ENCODE peak calls at places on chromosomes 1 and 21, in eight cellular contexts. L, R, I, X, J, W, S and E are unnamed samples.

GRCh38 chr1:235990376-235990795 is 74.5 kb downstream of the NID1 start:
- DNase-seq in L (no peak), R (no peak), I (no peak), X (no peak), J (no peak), W (no peak), S (peak; percentile 97), E (peak; percentile 77)

GRCh38 chr1:80417651-80418050 is 1383.1 kb upstream of the ADGRL2 start:
- DNase-seq in L (no peak), R (no peak), I (no peak), X (no peak), J (no peak), W (no peak), S (peak; percentile 66), E (peak; percentile 23)

GRCh38 chr1:79842811-79843210 is 836.3 kb upstream of the ADGRL4 start:
- DNase-seq in L (no peak), R (no peak), I (no peak), X (no peak), J (no peak), W (no peak), S (no peak), E (no peak)

GRCh38 chr1:71128060-71128459 is 47.2 kb upstream of the ZRANB2 start:
- DNase-seq in L (no peak), R (no peak), I (no peak), X (no peak), J (no peak), W (no peak), S (no peak), E (no peak)

GRCh38 chr1:44655609-44656008 is 18.7 kb downstream of the TMEM53 start:
- DNase-seq in L (peak; percentile 22), R (peak; percentile 58), I (no peak), X (no peak), J (no peak), W (no peak), S (peak; percentile 32), E (no peak)

GRCh38 chr1:53639251-53639721 is 99.7 kb downstream of the GLIS1 start:
- DNase-seq in L (no peak), R (no peak), I (no peak), X (no peak), J (no peak), W (peak; percentile 22), S (no peak), E (no peak)

GRCh38 chr1:19381261-19381660 is 69.1 kb downstream of the SLC66A1 start:
- DNase-seq in L (no peak), R (no peak), I (no peak), X (no peak), J (no peak), W (no peak), S (no peak), E (no peak)

GRCh38 chr1:22332166-22332717 is 119.4 kb upstream of the ZBTB40 start:
- DNase-seq in L (no peak), R (no peak), I (no peak), X (no peak), J (no peak), W (no peak), S (no peak), E (no peak)

GRCh38 chr1:202107321-202107761 is 15.4 kb upstream of the GPR37L1 start:
- DNase-seq in L (peak; percentile 55), R (no peak), I (no peak), X (peak; percentile 79), J (no peak), W (peak; percentile 87), S (no peak), E (no peak)

GRCh38 chr1:213905315-213905714 is 82.5 kb upstream of the PROX1 start:
- DNase-seq in L (no peak), R (no peak), I (no peak), X (peak; percentile 34), J (no peak), W (no peak), S (no peak), E (no peak)

GRCh38 chr21:42631142-42631541 is 22.3 kb upstream of the PDE9A start:
- DNase-seq in L (no peak), R (no peak), I (no peak), X (no peak), J (no peak), W (no peak), S (no peak), E (no peak)

GRCh38 chr1:212482352-212483153 is 49.8 kb downstream of the NENF start:
- DNase-seq in L (peak; percentile 84), R (no peak), I (no peak), X (no peak), J (no peak), W (no peak), S (no peak), E (no peak)

GRCh38 chr21:15631342-15631741 is 98.4 kb upstream of the USP25 start:
- DNase-seq in L (peak; percentile 24), R (no peak), I (no peak), X (no peak), J (no peak), W (no peak), S (peak; percentile 80), E (peak; percentile 26)

GRCh38 chr1:230855886-230856285 is 12.4 kb downstream of the C1orf198 start:
- DNase-seq in L (no peak), R (no peak), I (no peak), X (no peak), J (no peak), W (no peak), S (no peak), E (no peak)

GRCh38 chr1:180208264-180208663 is 21.8 kb upstream of the LHX4 start:
- DNase-seq in L (no peak), R (peak; percentile 44), I (no peak), X (no peak), J (no peak), W (no peak), S (no peak), E (no peak)

GRCh38 chr1:42937141-42937696 is 21.4 kb downstream of the SLC2A1 start:
- DNase-seq in L (peak; percentile 87), R (peak; percentile 81), I (no peak), X (no peak), J (peak; percentile 56), W (no peak), S (peak; percentile 64), E (no peak)

GRCh38 chr1:246262281-246262680 is 244.8 kb downstream of the SMYD3 start:
- DNase-seq in L (no peak), R (no peak), I (no peak), X (no peak), J (no peak), W (no peak), S (no peak), E (no peak)

GRCh38 chr1:215529571-215529970 is 37.5 kb upstream of the KCTD3 start:
- DNase-seq in L (no peak), R (no peak), I (no peak), X (no peak), J (no peak), W (no peak), S (no peak), E (no peak)

GRCh38 chr1:224051086-224051406 is 62.9 kb upstream of the FBXO28 start:
- DNase-seq in L (no peak), R (no peak), I (no peak), X (no peak), J (no peak), W (no peak), S (no peak), E (no peak)

GRCh38 chr1:218674280-218674773 is 329.2 kb downstream of the TGFB2 start:
- DNase-seq in L (peak; percentile 93), R (peak; percentile 11), I (no peak), X (peak; percentile 12), J (peak; percentile 14), W (no peak), S (peak; percentile 90), E (peak; percentile 64)

GRCh38 chr1:160637821-160638539 is 8.9 kb downstream of the SLAMF1 start:
- DNase-seq in L (no peak), R (no peak), I (no peak), X (no peak), J (no peak), W (no peak), S (peak; percentile 43), E (no peak)

GRCh38 chr1:13643017-13643416 is 57.0 kb upstream of the PRDM2 start:
- DNase-seq in L (no peak), R (no peak), I (no peak), X (no peak), J (no peak), W (no peak), S (no peak), E (no peak)
- H3K4me3 ChIP-seq in L (no peak overlapping the region), R (no peak overlapping the region), I (no peak overlapping the region), X (no peak overlapping the region), J (no peak overlapping the region), W (no peak overlapping the region), S (no peak overlapping the region), E (no peak overlapping the region)

DNA sequence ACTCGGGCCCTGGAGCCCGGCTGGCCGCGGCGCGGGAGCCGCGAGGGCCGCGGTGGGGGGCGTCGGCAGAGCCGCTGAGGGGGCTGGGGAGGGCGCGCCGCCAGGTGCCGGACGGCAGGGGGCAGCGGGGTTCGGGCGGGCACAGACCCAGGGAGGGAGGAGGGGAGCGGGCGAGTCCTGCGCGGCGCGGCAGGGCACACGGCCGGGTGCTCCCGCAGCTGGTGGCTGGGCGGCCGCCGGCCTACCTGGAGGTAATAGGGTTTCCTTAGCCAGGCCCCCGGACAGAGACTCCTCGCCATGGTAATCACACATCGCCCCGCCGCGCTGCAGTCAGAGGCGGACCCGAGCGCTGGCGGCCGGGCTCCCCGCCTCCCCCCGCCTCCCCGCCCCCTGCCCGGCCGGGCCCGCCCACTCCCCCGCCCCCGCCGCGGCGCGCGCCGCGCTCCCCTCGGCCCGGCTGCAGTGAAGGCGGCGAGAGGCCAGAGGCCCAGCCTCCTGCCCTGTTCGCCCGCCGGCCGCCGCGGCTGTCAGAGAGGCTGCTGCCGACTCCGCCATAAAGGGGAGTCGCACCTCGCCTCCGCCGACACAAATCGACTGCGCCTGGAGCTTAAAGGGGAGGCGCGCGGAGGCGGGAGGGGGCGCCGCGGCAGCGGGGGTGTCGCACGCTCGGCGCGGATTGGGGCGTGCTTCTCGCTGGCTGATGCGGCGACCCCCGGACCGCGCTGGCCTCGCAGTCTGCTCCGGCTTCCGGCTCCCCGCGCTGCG is at the start of gene DIPK1A:
- DNase-seq in L (peak; percentile 72), R (peak; percentile 84), I (no peak), X (peak; percentile 78), J (peak; percentile 59), W (peak; percentile 90), S (peak; percentile 75), E (no peak)
- TF ChIP-seq CTCF in L (no peak), R (peak; percentile 8), I (no peak), X (no peak), J (peak; percentile 20), W (no peak), S (no peak), E (peak; percentile 36)

GRCh38 chr1:9960705-9961562 is 17.7 kb downstream of the NMNAT1 start:
- DNase-seq in L (no peak), R (peak; percentile 26), I (no peak), X (no peak), J (no peak), W (no peak), S (peak; percentile 6), E (no peak)
- H3K4me3 ChIP-seq in L (no peak overlapping the region), R (no peak overlapping the region), I (no peak overlapping the region), X (no peak overlapping the region), J (no peak overlapping the region), W (no peak overlapping the region), S (no peak overlapping the region), E (no peak overlapping the region)

DNA sequence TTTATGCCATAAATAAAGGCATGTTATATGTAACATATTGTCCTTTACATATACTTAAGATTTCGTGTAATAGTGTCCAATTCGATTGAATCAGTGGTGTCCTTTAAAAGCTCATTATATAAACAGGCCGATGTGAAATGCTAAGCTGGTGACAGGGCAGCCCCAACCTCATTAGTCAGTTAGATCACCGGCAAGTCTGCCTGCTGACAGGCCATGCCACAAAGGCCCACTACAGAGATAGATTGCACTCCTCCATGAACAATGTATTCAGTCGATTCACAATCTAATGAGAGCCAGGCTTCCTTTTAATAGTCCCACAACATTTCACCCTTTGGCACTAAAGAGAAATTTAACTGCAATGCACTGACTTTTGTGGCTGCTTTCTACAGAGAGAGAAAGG is 298.0 kb downstream of the PCP4 start:
- DNase-seq in L (no peak), R (no peak), I (no peak), X (no peak), J (no peak), W (no peak), S (no peak), E (no peak)
- TF ChIP-seq CTCF in L (no peak), R (no peak), I (no peak), X (no peak), J (no peak), W (no peak), S (no peak), E (no peak)